ENCODE peak calls at places on chromosomes 4 and X, in nine cellular contexts. One of them, this sample, is unnamed.
A peak's percentile ranks its signal among the peaks of the same experiment; 100 is the strongest.

GRCh38 chr4:1797861-1798529 is 4.9 kb downstream of the FGFR3 start:
- DNase-seq in foreskin keratinocyte: no peak
- DNase-seq in caudate nucleus: no peak
- DNase-seq in hypothalamus: no peak
- DNase-seq in NCI-H748 treated with DMSO at 0.1 percent for 48 hours: no peak
- DNase-seq in T-helper 22 cell: no peak
- DNase-seq in mesendoderm: no peak
- DNase-seq in MCF 10A: no peak
- DNase-seq in coronary artery: no peak
- DNase-seq in this sample: no peak

GRCh38 chr4:170089743-170090666 is at the start of gene AADAT:
- DNase-seq in T-helper 22 cell: no peak
- DNase-seq in coronary artery: peak; percentile 81
- DNase-seq in hypothalamus: peak; percentile 66
- DNase-seq in caudate nucleus: no peak
- DNase-seq in MCF 10A: peak; percentile 81
- DNase-seq in NCI-H748 treated with DMSO at 0.1 percent for 48 hours: peak; percentile 30
- DNase-seq in mesendoderm: peak; percentile 93
- DNase-seq in foreskin keratinocyte: peak; percentile 37
- DNase-seq in this sample: peak; percentile 95

GRCh38 chrX:131874300-131874699 is 148.8 kb upstream of the STK26 start:
- DNase-seq in MCF 10A: no peak
- DNase-seq in T-helper 22 cell: no peak
- DNase-seq in mesendoderm: no peak
- DNase-seq in coronary artery: no peak
- DNase-seq in caudate nucleus: no peak
- DNase-seq in NCI-H748 treated with DMSO at 0.1 percent for 48 hours: no peak
- DNase-seq in hypothalamus: no peak
- DNase-seq in foreskin keratinocyte: no peak
- DNase-seq in this sample: peak; percentile 24

GRCh38 chrX:70479970-70480659 is 35.5 kb downstream of the DLG3 start:
- DNase-seq in coronary artery: no peak
- DNase-seq in mesendoderm: peak; percentile 34
- DNase-seq in T-helper 22 cell: no peak
- DNase-seq in caudate nucleus: no peak
- DNase-seq in MCF 10A: peak; percentile 67
- DNase-seq in foreskin keratinocyte: no peak
- DNase-seq in hypothalamus: no peak
- DNase-seq in NCI-H748 treated with DMSO at 0.1 percent for 48 hours: peak; percentile 1
- DNase-seq in this sample: peak; percentile 36

GRCh38 chrX:16457239-16457638 is 192.7 kb upstream of the S100G start:
- DNase-seq in caudate nucleus: no peak
- DNase-seq in NCI-H748 treated with DMSO at 0.1 percent for 48 hours: no peak
- DNase-seq in T-helper 22 cell: no peak
- DNase-seq in hypothalamus: no peak
- DNase-seq in foreskin keratinocyte: no peak
- DNase-seq in MCF 10A: no peak
- DNase-seq in mesendoderm: no peak
- DNase-seq in coronary artery: no peak
- DNase-seq in this sample: no peak

GRCh38 chrX:71181558-71181909 is 36.9 kb downstream of the NLGN3 start:
- DNase-seq in NCI-H748 treated with DMSO at 0.1 percent for 48 hours: no peak
- DNase-seq in caudate nucleus: no peak
- DNase-seq in foreskin keratinocyte: no peak
- DNase-seq in mesendoderm: no peak
- DNase-seq in coronary artery: no peak
- DNase-seq in T-helper 22 cell: peak; percentile 42
- DNase-seq in MCF 10A: no peak
- DNase-seq in hypothalamus: no peak
- DNase-seq in this sample: no peak

GRCh38 chr4:76198411-76199237 is 15.0 kb downstream of the SCARB2 start:
- DNase-seq in MCF 10A: peak; percentile 73
- DNase-seq in foreskin keratinocyte: no peak
- DNase-seq in NCI-H748 treated with DMSO at 0.1 percent for 48 hours: peak; percentile 78
- DNase-seq in coronary artery: peak; percentile 81
- DNase-seq in T-helper 22 cell: no peak
- DNase-seq in mesendoderm: peak; percentile 32
- DNase-seq in caudate nucleus: peak; percentile 8
- DNase-seq in hypothalamus: peak; percentile 6
- DNase-seq in this sample: peak; percentile 34

GRCh38 chr4:74555231-74555630 is 110.3 kb downstream of the AREG start:
- DNase-seq in foreskin keratinocyte: peak; percentile 59
- DNase-seq in caudate nucleus: no peak
- DNase-seq in hypothalamus: no peak
- DNase-seq in MCF 10A: peak; percentile 76
- DNase-seq in coronary artery: no peak
- DNase-seq in T-helper 22 cell: no peak
- DNase-seq in mesendoderm: no peak
- DNase-seq in NCI-H748 treated with DMSO at 0.1 percent for 48 hours: no peak
- DNase-seq in this sample: no peak

GRCh38 chr4:90543419-90544170 is 416.4 kb downstream of the CCSER1 start:
- DNase-seq in T-helper 22 cell: no peak
- DNase-seq in NCI-H748 treated with DMSO at 0.1 percent for 48 hours: no peak
- DNase-seq in mesendoderm: no peak
- DNase-seq in foreskin keratinocyte: no peak
- DNase-seq in MCF 10A: no peak
- DNase-seq in coronary artery: no peak
- DNase-seq in hypothalamus: no peak
- DNase-seq in caudate nucleus: no peak
- DNase-seq in this sample: no peak

GRCh38 chr4:70746179-70746839 is 24.5 kb downstream of the RUFY3 start:
- DNase-seq in coronary artery: no peak
- DNase-seq in hypothalamus: no peak
- DNase-seq in NCI-H748 treated with DMSO at 0.1 percent for 48 hours: no peak
- DNase-seq in foreskin keratinocyte: no peak
- DNase-seq in MCF 10A: peak; percentile 51
- DNase-seq in T-helper 22 cell: no peak
- DNase-seq in mesendoderm: no peak
- DNase-seq in caudate nucleus: no peak
- DNase-seq in this sample: no peak

GRCh38 chr4:121764702-121765367 is at the start of gene SMIM43:
- DNase-seq in mesendoderm: peak; percentile 38
- DNase-seq in NCI-H748 treated with DMSO at 0.1 percent for 48 hours: no peak
- DNase-seq in foreskin keratinocyte: no peak
- DNase-seq in coronary artery: no peak
- DNase-seq in MCF 10A: no peak
- DNase-seq in T-helper 22 cell: no peak
- DNase-seq in caudate nucleus: no peak
- DNase-seq in hypothalamus: no peak
- DNase-seq in this sample: peak; percentile 66

GRCh38 chr4:137558951-137559350 is 26.7 kb upstream of the PCDH18 start:
- DNase-seq in hypothalamus: no peak
- DNase-seq in caudate nucleus: no peak
- DNase-seq in foreskin keratinocyte: no peak
- DNase-seq in T-helper 22 cell: no peak
- DNase-seq in MCF 10A: peak; percentile 2
- DNase-seq in coronary artery: no peak
- DNase-seq in NCI-H748 treated with DMSO at 0.1 percent for 48 hours: no peak
- DNase-seq in mesendoderm: no peak
- DNase-seq in this sample: no peak

GRCh38 chr4:98865059-98865458 is 63.9 kb downstream of the EIF4E start:
- DNase-seq in foreskin keratinocyte: no peak
- DNase-seq in NCI-H748 treated with DMSO at 0.1 percent for 48 hours: no peak
- DNase-seq in T-helper 22 cell: no peak
- DNase-seq in mesendoderm: no peak
- DNase-seq in MCF 10A: no peak
- DNase-seq in caudate nucleus: no peak
- DNase-seq in coronary artery: no peak
- DNase-seq in hypothalamus: no peak
- DNase-seq in this sample: no peak

GRCh38 chr4:2875556-2875955 is 31.9 kb downstream of the ADD1 start:
- DNase-seq in NCI-H748 treated with DMSO at 0.1 percent for 48 hours: no peak
- DNase-seq in mesendoderm: no peak
- DNase-seq in foreskin keratinocyte: no peak
- DNase-seq in coronary artery: no peak
- DNase-seq in hypothalamus: no peak
- DNase-seq in MCF 10A: no peak
- DNase-seq in T-helper 22 cell: no peak
- DNase-seq in caudate nucleus: no peak
- DNase-seq in this sample: no peak

GRCh38 chr4:173307778-173308177 is 26.4 kb downstream of the HMGB2 start:
- DNase-seq in foreskin keratinocyte: no peak
- DNase-seq in mesendoderm: no peak
- DNase-seq in coronary artery: no peak
- DNase-seq in NCI-H748 treated with DMSO at 0.1 percent for 48 hours: no peak
- DNase-seq in hypothalamus: no peak
- DNase-seq in MCF 10A: no peak
- DNase-seq in T-helper 22 cell: no peak
- DNase-seq in caudate nucleus: no peak
- DNase-seq in this sample: no peak

GRCh38 chr4:23930750-23931488 is 41.1 kb upstream of the PPARGC1A start:
- DNase-seq in NCI-H748 treated with DMSO at 0.1 percent for 48 hours: no peak
- DNase-seq in foreskin keratinocyte: no peak
- DNase-seq in T-helper 22 cell: no peak
- DNase-seq in mesendoderm: peak; percentile 11
- DNase-seq in caudate nucleus: no peak
- DNase-seq in coronary artery: peak; percentile 96
- DNase-seq in MCF 10A: no peak
- DNase-seq in hypothalamus: no peak
- DNase-seq in this sample: peak; percentile 17

GRCh38 chr4:100022792-100023222 is 72.7 kb upstream of the H2AZ1 start:
- DNase-seq in coronary artery: no peak
- DNase-seq in foreskin keratinocyte: no peak
- DNase-seq in mesendoderm: peak; percentile 85
- DNase-seq in T-helper 22 cell: no peak
- DNase-seq in caudate nucleus: no peak
- DNase-seq in MCF 10A: no peak
- DNase-seq in NCI-H748 treated with DMSO at 0.1 percent for 48 hours: peak; percentile 57
- DNase-seq in hypothalamus: no peak
- DNase-seq in this sample: peak; percentile 41

This sample was measured in GM23338.